ENCODE peak calls at places on chromosomes 7 and 10, in ten cellular contexts. T is breast epithelium, N is M059J, G is ELR, M is renal cortical epithelial cell, H is HFF-Myc, I is GM03348, Y is GM23338, O is tibial artery, J is GOT3. W is an unnamed sample.

GRCh38 chr10:132098539-132099421 is 33.0 kb downstream of the JAKMIP3 start:
- DNase-seq in T (no peak), N (no peak), G (peak), M (no peak), H (no peak), I (no peak), Y (no peak), O (no peak), J (no peak), W (no peak)

GRCh38 chr10:79475119-79475653 is 29.8 kb upstream of the ZCCHC24 start:
- DNase-seq in T (no peak), N (no peak), G (no peak), M (no peak), H (no peak), I (no peak), Y (no peak), O (peak), J (no peak), W (no peak)

GRCh38 chr7:105880571-105881330 is 4.4 kb upstream of the ATXN7L1 start:
- DNase-seq in T (no peak), N (no peak), G (no peak), M (no peak), H (no peak), I (no peak), Y (no peak), O (no peak), J (no peak), W (no peak)

GRCh38 chr7:131249003-131249402 is 78.7 kb upstream of the MKLN1 start:
- DNase-seq in T (peak), N (peak), G (peak), M (peak), H (peak), I (peak), Y (no peak), O (peak), J (peak), W (peak)

GRCh38 chr7:41943098-41943577 is 240.2 kb upstream of the INHBA start:
- DNase-seq in T (peak), N (peak), G (peak), M (peak), H (no peak), I (peak), Y (peak), O (peak), J (peak), W (peak)

GRCh38 chr10:96585726-96586418 is 940 bp downstream of the TM9SF3 start:
- DNase-seq in T (no peak), N (peak), G (peak), M (peak), H (no peak), I (no peak), Y (peak), O (no peak), J (no peak), W (no peak)

GRCh38 chr7:151631149-151631967 is 111.7 kb upstream of the RHEB start:
- DNase-seq in T (peak), N (peak), G (peak), M (no peak), H (no peak), I (no peak), Y (peak), O (no peak), J (no peak), W (no peak)

GRCh38 chr10:124935946-124936345 is 6.0 kb upstream of the ZRANB1 start:
- DNase-seq in T (no peak), N (peak), G (peak), M (no peak), H (no peak), I (no peak), Y (no peak), O (no peak), J (no peak), W (no peak)

GRCh38 chr7:76343294-76343930 is 15.4 kb downstream of the YWHAG start:
- DNase-seq in T (no peak), N (peak), G (peak), M (no peak), H (no peak), I (no peak), Y (no peak), O (no peak), J (no peak), W (no peak)

GRCh38 chr10:103127241-103127640 is 65.8 kb downstream of the NT5C2 start:
- DNase-seq in T (no peak), N (no peak), G (no peak), M (no peak), H (no peak), I (no peak), Y (no peak), O (no peak), J (no peak), W (no peak)

GRCh38 chr10:103709341-103709920 is 145.9 kb downstream of the SH3PXD2A start:
- DNase-seq in T (no peak), N (peak), G (peak), M (peak), H (no peak), I (peak), Y (no peak), O (no peak), J (no peak), W (no peak)

GRCh38 chr10:44975487-44976331 is 2.9 kb downstream of the DEPP1 start:
- DNase-seq in T (peak), N (peak), G (peak), M (peak), H (no peak), I (no peak), Y (peak), O (peak), J (no peak), W (peak)

GRCh38 chr10:69669408-69669807 is 39.4 kb downstream of the FAM241B start:
- DNase-seq in T (no peak), N (no peak), G (no peak), M (no peak), H (no peak), I (no peak), Y (no peak), O (no peak), J (no peak), W (no peak)

GRCh38 chr7:143288836-143289235 is 685 bp downstream of the CASP2 start:
- DNase-seq in T (no peak), N (peak), G (peak), M (no peak), H (no peak), I (peak), Y (peak), O (no peak), J (no peak), W (no peak)

GRCh38 chr7:17690030-17690429 is 250.3 kb downstream of the SNX13 start:
- DNase-seq in T (no peak), N (peak), G (peak), M (peak), H (no peak), I (peak), Y (no peak), O (no peak), J (no peak), W (no peak)

GRCh38 chr10:119489572-119490326 is 52.8 kb downstream of the RGS10 start:
- DNase-seq in T (no peak), N (peak), G (peak), M (no peak), H (no peak), I (peak), Y (peak), O (no peak), J (no peak), W (peak)

GRCh38 chr7:116028808-116029207 is 1.8 kb downstream of the TFEC start:
- DNase-seq in T (no peak), N (no peak), G (no peak), M (no peak), H (no peak), I (no peak), Y (no peak), O (no peak), J (no peak), W (no peak)

GRCh38 chr10:49609283-49610014 is 661 bp upstream of the SLC18A3 start:
- DNase-seq in T (no peak), N (no peak), G (no peak), M (no peak), H (no peak), I (no peak), Y (peak), O (peak), J (no peak), W (no peak)

GRCh38 chr10:100364735-100365391 is 17.8 kb downstream of the SCD start:
- DNase-seq in T (peak), N (peak), G (peak), M (peak), H (peak), I (peak), Y (peak), O (peak), J (no peak), W (peak)

GRCh38 chr10:110137142-110137545 is 70.3 kb upstream of the MXI1 start:
- DNase-seq in T (no peak), N (peak), G (peak), M (peak), H (peak), I (peak), Y (peak), O (no peak), J (no peak), W (no peak)

GRCh38 chr7:12927635-12928434 is 240.4 kb downstream of the ARL4A start:
- DNase-seq in T (no peak), N (no peak), G (no peak), M (no peak), H (no peak), I (no peak), Y (no peak), O (no peak), J (no peak), W (no peak)

GRCh38 chr7:37833107-37833817 is 15.1 kb upstream of the NME8 start:
- DNase-seq in T (no peak), N (peak), G (peak), M (peak), H (peak), I (peak), Y (peak), O (no peak), J (no peak), W (peak)

GRCh38 chr10:132700168-132701098 is 85.5 kb downstream of the NKX6-2 start:
- DNase-seq in T (no peak), N (no peak), G (peak), M (no peak), H (no peak), I (no peak), Y (no peak), O (peak), J (no peak), W (peak)

GRCh38 chr10:5606864-5607263 is 59.5 kb downstream of the ASB13 start:
- DNase-seq in T (no peak), N (no peak), G (peak), M (no peak), H (no peak), I (no peak), Y (no peak), O (no peak), J (no peak), W (no peak)

GRCh38 chr10:80471715-80472233 is 17.7 kb downstream of the TSPAN14 start:
- DNase-seq in T (no peak), N (peak), G (peak), M (peak), H (no peak), I (no peak), Y (no peak), O (peak), J (no peak), W (no peak)

GRCh38 chr7:112188257-112188656 is 17.9 kb downstream of the DOCK4 start:
- DNase-seq in T (no peak), N (no peak), G (no peak), M (no peak), H (no peak), I (no peak), Y (no peak), O (no peak), J (no peak), W (no peak)

GRCh38 chr7:12965767-12966166 is 278.3 kb downstream of the ARL4A start:
- DNase-seq in T (no peak), N (no peak), G (no peak), M (peak), H (no peak), I (no peak), Y (no peak), O (no peak), J (no peak), W (no peak)

GRCh38 chr7:23418046-23418445 is 52.2 kb downstream of the IGF2BP3 start:
- DNase-seq in T (no peak), N (peak), G (peak), M (peak), H (no peak), I (no peak), Y (no peak), O (no peak), J (no peak), W (no peak)

GRCh38 chr7:124536156-124536762 is 229.3 kb downstream of the GPR37 start:
- DNase-seq in T (no peak), N (peak), G (peak), M (no peak), H (no peak), I (no peak), Y (no peak), O (no peak), J (no peak), W (no peak)

GRCh38 chr7:48389977-48390376 is 218.7 kb downstream of the ABCA13 start:
- DNase-seq in T (no peak), N (peak), G (peak), M (peak), H (no peak), I (peak), Y (no peak), O (no peak), J (no peak), W (no peak)

GRCh38 chr10:1440897-1441296 is 296.4 kb downstream of the ADARB2 start:
- DNase-seq in T (no peak), N (no peak), G (no peak), M (no peak), H (no peak), I (no peak), Y (no peak), O (no peak), J (no peak), W (no peak)

GRCh38 chr10:15856328-15857000 is 3.8 kb downstream of the MINDY3 start:
- DNase-seq in T (no peak), N (peak), G (peak), M (peak), H (no peak), I (peak), Y (no peak), O (no peak), J (no peak), W (no peak)

GRCh38 chr10:117277675-117278074 is 36.8 kb downstream of the SLC18A2 start:
- DNase-seq in T (no peak), N (no peak), G (no peak), M (no peak), H (no peak), I (no peak), Y (no peak), O (no peak), J (no peak), W (no peak)

GRCh38 chr7:7051221-7051877 is 131.0 kb upstream of the C1GALT1 start:
- DNase-seq in T (no peak), N (no peak), G (no peak), M (peak), H (no peak), I (peak), Y (no peak), O (no peak), J (no peak), W (peak)